ENCODE peak calls at places on chromosomes 5 and 9, in ten cellular contexts. J is tibial nerve; K is CD8-positive, alpha-beta T cell; S is lower lobe of right lung; B is pancreas; O is heart right ventricle; L is Peyer's patch; Q is cardiac muscle cell; E is lower leg skin; P is cardiac fibroblast. G is an unnamed sample.

GRCh38 chr9:124511891-124512805 is 4.9 kb upstream of the NR5A1 start:
- DNase-seq in K (no peak), J (no peak), S (no peak), L (no peak), P (no peak), O (no peak), B (no peak), E (no peak), Q (peak; percentile 24), G (no peak)

GRCh38 chr5:131812371-131813160 is 15.7 kb upstream of the FNIP1 start:
- DNase-seq in K (no peak), P (peak; percentile 15), O (no peak), B (no peak), Q (peak; percentile 2), L (no peak), J (no peak), S (no peak), E (no peak), G (no peak)

GRCh38 chr5:109857405-109858031 is 167.8 kb downstream of the MAN2A1 start:
- DNase-seq in O (no peak), J (no peak), K (peak; percentile 15), L (peak; percentile 22), P (no peak), E (no peak), Q (no peak), B (no peak), S (no peak), G (no peak)

GRCh38 chr5:78518365-78519197 is 130.0 kb downstream of the LHFPL2 start:
- DNase-seq in L (no peak), E (no peak), P (peak; percentile 97), K (no peak), J (no peak), S (peak; percentile 59), B (peak; percentile 47), O (no peak), Q (peak; percentile 78), G (no peak)

GRCh38 chr9:77731930-77732329 is 83.8 kb upstream of the GNA14 start:
- DNase-seq in O (no peak), Q (no peak), K (no peak), J (no peak), B (no peak), S (no peak), P (peak; percentile 50), L (no peak), E (no peak), G (no peak)

GRCh38 chr9:120851386-120851922 is 8.7 kb upstream of the PSMD5 start:
- DNase-seq in O (no peak), K (no peak), E (no peak), S (no peak), P (no peak), Q (no peak), L (no peak), B (no peak), J (no peak), G (no peak)

GRCh38 chr9:38622083-38622674 is 1.8 kb upstream of the ANKRD18A start:
- DNase-seq in J (no peak), L (no peak), S (no peak), K (peak; percentile 5), P (no peak), Q (no peak), O (no peak), E (no peak), B (peak; percentile 47), G (no peak)

GRCh38 chr9:72464819-72465218 is 56.6 kb upstream of the TMC1 start:
- DNase-seq in Q (no peak), E (no peak), K (no peak), L (no peak), B (no peak), S (no peak), O (no peak), P (no peak), J (no peak), G (no peak)

GRCh38 chr9:86275962-86276361 is 6.4 kb downstream of the ISCA1 start:
- DNase-seq in K (no peak), P (peak; percentile 21), B (no peak), L (no peak), E (no peak), O (no peak), Q (no peak), J (no peak), S (no peak), G (no peak)

GRCh38 chr5:2656186-2656585 is 95.3 kb downstream of the IRX2 start:
- DNase-seq in L (no peak), S (no peak), E (no peak), K (no peak), Q (peak; percentile 29), P (no peak), O (peak; percentile 22), B (no peak), J (no peak), G (no peak)

GRCh38 chr9:134485653-134486052 is 155.9 kb upstream of the COL5A1 start:
- DNase-seq in Q (no peak), O (no peak), P (no peak), S (no peak), E (no peak), L (no peak), B (no peak), J (peak; percentile 2), K (no peak), G (no peak)

GRCh38 chr5:169548315-169548714 is 35.3 kb upstream of the SPDL1 start:
- DNase-seq in S (no peak), O (no peak), E (no peak), B (no peak), J (no peak), P (peak; percentile 73), Q (peak; percentile 77), K (no peak), L (no peak), G (no peak)

GRCh38 chr9:110932883-110933282 is 105.4 kb downstream of the LPAR1 start:
- DNase-seq in B (no peak), P (no peak), K (no peak), Q (no peak), O (no peak), E (no peak), J (no peak), S (no peak), L (no peak), G (no peak)

GRCh38 chr5:135398855-135399837 is at the start of gene MACROH2A1:
- DNase-seq in B (peak; percentile 85), S (peak; percentile 94), J (peak; percentile 81), P (peak; percentile 84), L (peak; percentile 89), E (peak; percentile 97), Q (peak; percentile 89), O (peak; percentile 91), K (peak; percentile 77), G (peak; percentile 70)

GRCh38 chr5:179371681-179372675 is 26.7 kb upstream of the ADAMTS2 start:
- DNase-seq in O (no peak), E (peak; percentile 65), J (no peak), P (no peak), K (no peak), Q (no peak), S (no peak), L (no peak), B (peak; percentile 12), G (no peak)

GRCh38 chr5:6472792-6473191 is 24.1 kb downstream of the UBE2QL1 start:
- DNase-seq in P (no peak), J (no peak), K (no peak), Q (no peak), B (peak; percentile 87), S (no peak), L (no peak), E (no peak), O (no peak), G (no peak)

GRCh38 chr9:132694144-132694543 is 23.9 kb downstream of the GTF3C4 start:
- DNase-seq in B (no peak), P (peak; percentile 64), E (no peak), O (no peak), K (peak; percentile 7), L (no peak), Q (peak; percentile 20), S (no peak), J (no peak), G (no peak)
- TF ChIP-seq CTCF in B (no peak), P (peak; percentile 31), E (no peak), O (no peak), K (no peak), L (no peak), Q (peak; percentile 7), S (peak; percentile 28), J (no peak), G (no peak)

DNA sequence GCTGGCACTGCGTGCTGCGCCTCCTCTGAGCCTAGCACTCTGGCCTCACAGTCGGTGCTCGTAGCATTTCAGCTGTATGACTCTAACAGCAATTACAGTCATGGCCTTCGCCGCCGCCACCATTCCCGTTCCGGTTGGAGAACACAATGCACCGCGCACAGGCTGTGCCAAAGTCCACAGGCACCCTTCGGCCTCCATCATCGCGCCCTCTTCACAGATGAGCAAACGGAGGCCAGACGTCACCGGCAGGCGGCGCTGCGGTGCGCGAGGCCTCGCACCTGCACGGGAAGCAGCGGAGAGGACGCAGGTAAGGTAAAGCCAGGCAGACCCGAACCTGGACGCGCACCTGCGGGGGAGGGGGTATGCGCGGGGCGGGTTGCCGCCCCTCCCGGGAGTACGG is 128.9 kb downstream of the BARX1 start:
- DNase-seq in Q (no peak), K (peak; percentile 34), P (no peak), S (peak; percentile 47), E (peak; percentile 56), J (no peak), L (no peak), O (no peak), B (peak; percentile 53), G (no peak)
- TF ChIP-seq CTCF in Q (peak; percentile 19), K (peak; percentile 52), P (peak; percentile 30), S (peak; percentile 35), E (no peak), J (no peak), L (no peak), O (no peak), B (no peak), G (peak; percentile 25)

DNA sequence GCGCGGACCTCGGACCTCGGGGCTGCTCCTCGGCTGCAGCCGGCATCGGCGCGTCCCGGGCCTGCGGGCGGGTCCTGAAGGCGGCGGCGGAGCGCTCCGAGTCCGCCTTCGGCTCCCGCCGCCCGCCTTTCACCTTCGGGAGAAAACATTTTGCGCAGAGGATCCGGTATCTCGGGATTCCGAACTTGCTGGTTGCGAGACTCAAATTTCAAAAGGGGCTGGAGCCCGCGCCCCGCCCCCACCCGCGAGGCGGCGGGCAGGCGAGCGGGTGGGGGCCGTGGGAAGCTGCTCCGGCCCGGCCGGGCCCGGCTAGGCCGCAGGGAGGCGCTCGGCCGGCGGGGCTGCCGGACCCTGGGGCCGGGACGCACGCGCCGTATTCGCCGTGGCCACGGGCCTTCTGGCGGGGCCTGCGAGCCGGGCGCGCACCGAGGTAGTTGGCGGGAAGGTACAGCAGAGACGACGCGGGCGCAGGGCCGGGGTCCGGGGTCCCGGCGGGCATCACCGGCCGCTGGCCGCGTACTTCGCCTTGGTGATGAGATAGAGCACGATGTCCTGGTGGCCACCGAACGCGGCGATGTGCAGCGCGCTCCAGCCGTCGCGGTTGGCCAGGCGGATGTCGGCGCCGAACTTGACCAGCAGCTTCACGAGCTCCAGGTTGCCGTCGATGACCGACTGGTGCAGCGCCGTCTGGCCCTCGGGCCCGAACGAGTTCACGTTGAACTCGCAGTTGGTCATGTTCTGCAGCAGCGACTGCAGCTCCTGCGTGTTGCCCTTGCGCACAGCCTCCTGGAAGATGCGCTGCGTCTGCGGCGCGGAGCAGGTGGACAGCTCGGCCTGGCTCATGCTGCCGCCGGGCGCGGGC is 754 bp downstream of the NRARP start:
- DNase-seq in P (peak; percentile 55), L (no peak), Q (peak; percentile 74), J (no peak), K (no peak), O (no peak), S (peak; percentile 58), E (peak; percentile 85), B (peak; percentile 78), G (peak; percentile 65)
- TF ChIP-seq CTCF in P (no peak), L (no peak), Q (no peak), J (no peak), K (no peak), O (no peak), S (peak; percentile 7), E (no peak), B (no peak), G (no peak)

GRCh38 chr5:113806250-113806649 is 292.8 kb downstream of the YTHDC2 start:
- DNase-seq in J (no peak), O (no peak), B (no peak), E (no peak), Q (peak; percentile 49), S (no peak), P (peak; percentile 49), K (no peak), L (no peak), G (no peak)
- TF ChIP-seq CTCF in J (peak; percentile 13), O (peak; percentile 12), B (no peak), E (no peak), Q (peak; percentile 60), S (peak; percentile 36), P (peak; percentile 52), K (no peak), L (no peak), G (no peak)

G was measured in mesothelial cell of epicardium.